ENCODE peak calls at places on chromosomes 16 and 17, in seven cellular contexts. X, J, N, D, G, E and P are unnamed samples.

GRCh38 chr17:72725432-72726068 is 366.9 kb downstream of the SLC39A11 start:
- DNase-seq in X (peak), J (no peak), N (peak), D (peak), G (peak), E (no peak), P (peak)

GRCh38 chr17:73628642-73629552 is 15.3 kb downstream of the SDK2 start:
- DNase-seq in X (no peak), J (no peak), N (no peak), D (no peak), G (no peak), E (no peak), P (peak)

GRCh38 chr16:49499018-49499785 is 125.6 kb downstream of the C16orf78 start:
- DNase-seq in X (no peak), J (no peak), N (no peak), D (no peak), G (no peak), E (peak), P (no peak)

GRCh38 chr17:70099884-70100283 is 24.9 kb downstream of the KCNJ16 start:
- DNase-seq in X (no peak), J (no peak), N (no peak), D (no peak), G (no peak), E (no peak), P (no peak)

GRCh38 chr16:5502467-5502869 is 404.9 kb upstream of the EEF2KMT start:
- DNase-seq in X (no peak), J (no peak), N (peak), D (no peak), G (no peak), E (no peak), P (no peak)

GRCh38 chr16:67163903-67164558 is 514 bp upstream of the HSF4 start:
- DNase-seq in X (no peak), J (no peak), N (no peak), D (no peak), G (peak), E (no peak), P (no peak)

GRCh38 chr16:10946308-10946707 is 1.9 kb downstream of the CLEC16A start:
- DNase-seq in X (no peak), J (no peak), N (no peak), D (peak), G (no peak), E (no peak), P (peak)

GRCh38 chr16:67936876-67937605 is 391 bp upstream of the PSMB10 start:
- DNase-seq in X (peak), J (no peak), N (peak), D (no peak), G (no peak), E (peak), P (no peak)

GRCh38 chr16:18950469-18951185 is 24.4 kb upstream of the SMG1 start:
- DNase-seq in X (no peak), J (no peak), N (no peak), D (no peak), G (no peak), E (no peak), P (no peak)

GRCh38 chr17:27882162-27882840 is 10.9 kb downstream of the LYRM9 start:
- DNase-seq in X (no peak), J (no peak), N (no peak), D (no peak), G (no peak), E (no peak), P (no peak)

GRCh38 chr17:37605813-37606505 is 3.3 kb downstream of the SYNRG start:
- DNase-seq in X (peak), J (no peak), N (peak), D (no peak), G (peak), E (no peak), P (no peak)

GRCh38 chr17:44967907-44968224 is 237 bp downstream of the C1QL1 start:
- DNase-seq in X (no peak), J (no peak), N (no peak), D (no peak), G (no peak), E (no peak), P (no peak)
- H3K4me3 ChIP-seq in X (no peak), J (peak), N (no peak), D (no peak), G (peak), E (peak), P (no peak)

DNA sequence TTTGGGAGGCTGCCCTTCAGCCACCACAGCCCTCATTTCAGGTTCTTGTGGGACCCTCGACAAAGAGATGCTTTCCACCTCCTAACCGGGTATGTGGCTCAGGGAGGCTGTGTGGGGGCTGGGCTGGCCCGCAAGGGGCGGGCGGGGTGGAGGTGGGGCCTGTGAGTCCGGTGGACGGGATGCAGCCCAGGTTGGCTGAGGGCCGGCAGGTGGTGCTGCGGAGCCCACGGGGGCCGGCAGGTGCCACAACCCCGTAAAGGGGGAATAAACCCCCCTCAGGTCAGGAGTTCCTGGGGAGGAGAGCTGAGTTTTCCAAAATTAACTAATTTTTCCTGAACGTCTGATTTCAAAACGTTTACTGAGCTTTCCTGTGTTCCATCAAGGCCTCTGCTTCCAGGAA is 4.9 kb upstream of the CIAO3 start:
- DNase-seq in X (peak), J (no peak), N (no peak), D (no peak), G (no peak), E (no peak), P (peak)
- TF ChIP-seq CTCF in X (peak), J (no peak), N (peak), D (peak), G (no peak), E (peak), P (peak)

GRCh38 chr17:59149841-59150511 is 5.0 kb downstream of the SKA2 start:
- DNase-seq in X (no peak), J (no peak), N (peak), D (no peak), G (no peak), E (no peak), P (peak)

GRCh38 chr17:59151591-59151990 is 3.4 kb downstream of the SKA2 start:
- DNase-seq in X (no peak), J (no peak), N (no peak), D (peak), G (no peak), E (no peak), P (no peak)

GRCh38 chr17:59149051-59149450 is 5.9 kb downstream of the SKA2 start:
- DNase-seq in X (no peak), J (no peak), N (no peak), D (peak), G (no peak), E (no peak), P (peak)

GRCh38 chr17:59152925-59153324 is 2.1 kb downstream of the SKA2 start:
- DNase-seq in X (no peak), J (no peak), N (no peak), D (no peak), G (no peak), E (no peak), P (no peak)

DNA sequence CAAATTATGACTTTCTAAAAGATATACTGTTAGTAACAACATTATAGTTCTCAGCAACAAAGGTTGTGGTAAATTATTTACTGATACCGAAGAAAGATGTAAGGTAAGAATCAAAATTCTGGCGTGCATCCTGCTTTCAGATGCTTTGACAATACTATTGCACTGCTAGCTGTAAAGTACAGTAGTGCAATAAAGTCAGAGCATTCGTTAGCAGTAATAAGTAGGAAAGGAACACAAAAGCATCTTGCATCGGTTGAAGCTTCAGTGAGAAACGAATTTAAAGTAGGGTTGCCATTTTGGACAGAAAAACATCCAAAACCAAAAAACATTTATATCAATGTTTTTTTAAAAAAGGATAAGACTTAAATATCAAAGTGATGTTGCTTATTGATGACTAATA is 4.0 kb downstream of the SKA2 start:
- DNase-seq in X (no peak), J (no peak), N (no peak), D (peak), G (no peak), E (no peak), P (no peak)
- H3K4me3 ChIP-seq in X (no peak), J (no peak), N (no peak), D (no peak), G (no peak), E (no peak), P (no peak)

DNA sequence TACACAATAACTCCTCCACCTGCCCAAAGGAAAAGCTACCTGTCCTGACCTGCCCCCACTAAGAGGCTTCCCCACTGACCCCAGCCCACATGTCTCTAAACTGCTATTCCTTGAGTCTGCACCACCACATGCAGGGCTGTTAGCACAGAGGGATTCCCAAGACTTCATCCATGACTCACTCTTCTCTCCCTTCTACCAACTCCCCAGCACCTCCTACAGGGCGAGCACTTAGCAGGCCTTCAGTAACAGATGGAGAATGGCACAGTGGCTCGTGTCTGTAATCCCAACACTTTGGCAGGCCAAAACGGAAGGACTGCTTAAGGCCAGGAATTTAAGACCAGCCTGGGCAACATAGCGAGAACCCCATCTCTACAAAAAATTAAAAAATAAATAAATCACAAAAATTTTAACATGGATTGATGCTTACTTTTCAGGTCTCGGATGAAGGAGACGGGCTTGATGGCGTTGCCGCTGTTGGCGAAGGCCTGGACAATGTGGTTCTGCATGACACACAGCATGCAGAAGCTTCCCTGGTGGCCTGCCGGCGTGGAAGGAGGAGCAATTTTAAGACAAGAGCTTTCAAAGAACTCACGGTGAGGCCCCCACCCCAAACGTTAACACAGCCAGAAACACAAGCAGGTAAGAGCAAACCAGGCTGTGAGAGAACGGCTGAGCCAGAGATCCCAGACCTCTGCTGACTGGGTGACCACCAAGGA is 12.0 kb downstream of the USP36 start:
- DNase-seq in X (no peak), J (no peak), N (no peak), D (peak), G (no peak), E (no peak), P (peak)
- TF ChIP-seq CTCF in X (peak), J (no peak), N (no peak), D (peak), G (no peak), E (peak), P (peak)

DNA sequence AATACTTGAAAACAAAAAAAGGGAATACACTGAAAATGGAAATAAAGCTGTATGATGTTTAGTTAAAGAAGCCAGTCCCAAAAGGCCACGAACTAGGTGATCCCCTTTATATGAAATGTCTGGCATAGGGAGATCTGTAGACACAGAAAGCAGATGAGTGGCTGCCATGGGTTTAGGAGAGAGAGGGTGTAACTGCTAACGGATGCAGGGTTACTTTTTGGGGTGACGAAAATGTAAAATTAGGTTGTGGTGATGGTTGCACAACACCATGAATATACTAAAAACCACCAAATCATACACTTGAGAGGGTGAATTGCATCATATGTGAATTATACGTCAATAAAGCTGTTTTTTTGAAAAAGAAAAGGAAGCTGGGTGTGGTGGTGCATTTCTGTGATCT is 99.6 kb downstream of the ADCY9 start:
- DNase-seq in X (no peak), J (no peak), N (no peak), D (peak), G (no peak), E (no peak), P (no peak)
- H3K4me3 ChIP-seq in X (no peak), J (no peak), N (no peak), D (no peak), G (no peak), E (no peak), P (no peak)

GRCh38 chr16:24093049-24093448 is 163.1 kb upstream of the CACNG3 start:
- DNase-seq in X (no peak), J (no peak), N (no peak), D (no peak), G (no peak), E (no peak), P (no peak)

GRCh38 chr16:24088011-24088410 is 168.1 kb upstream of the CACNG3 start:
- DNase-seq in X (no peak), J (no peak), N (no peak), D (no peak), G (no peak), E (no peak), P (no peak)

GRCh38 chr16:24094660-24095059 is 161.5 kb upstream of the CACNG3 start:
- DNase-seq in X (no peak), J (no peak), N (no peak), D (no peak), G (no peak), E (no peak), P (no peak)

GRCh38 chr16:24088767-24089166 is 167.4 kb upstream of the CACNG3 start:
- DNase-seq in X (no peak), J (no peak), N (no peak), D (no peak), G (no peak), E (no peak), P (peak)

DNA sequence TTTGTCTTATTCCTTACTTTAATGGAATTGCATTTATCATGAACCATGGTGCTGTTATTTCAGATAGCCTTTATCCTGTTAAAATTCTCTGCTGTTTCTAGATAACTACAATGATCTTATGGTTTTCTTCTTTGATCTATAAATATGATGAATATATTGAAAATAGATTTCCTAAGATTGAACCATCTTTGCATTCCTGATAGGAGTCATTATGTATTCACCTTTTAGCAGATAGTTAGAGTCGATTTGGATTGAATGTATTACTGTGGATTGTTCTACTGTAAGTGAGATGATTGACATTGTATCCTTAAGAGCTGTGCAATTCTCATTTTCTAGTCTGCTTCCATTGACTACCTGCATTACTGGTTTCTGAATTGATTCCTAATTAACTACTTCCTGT is 165.0 kb upstream of the CACNG3 start:
- DNase-seq in X (no peak), J (no peak), N (no peak), D (no peak), G (no peak), E (no peak), P (no peak)
- TF ChIP-seq CTCF in X (no peak), J (no peak), N (no peak), D (no peak), G (no peak), E (no peak), P (no peak)

GRCh38 chr17:7883781-7884386 is 4.7 kb upstream of the CHD3 start:
- DNase-seq in X (no peak), J (no peak), N (peak), D (peak), G (no peak), E (no peak), P (no peak)
- H3K4me3 ChIP-seq in X (no peak), J (peak), N (peak), D (peak), G (peak), E (peak), P (peak)

DNA sequence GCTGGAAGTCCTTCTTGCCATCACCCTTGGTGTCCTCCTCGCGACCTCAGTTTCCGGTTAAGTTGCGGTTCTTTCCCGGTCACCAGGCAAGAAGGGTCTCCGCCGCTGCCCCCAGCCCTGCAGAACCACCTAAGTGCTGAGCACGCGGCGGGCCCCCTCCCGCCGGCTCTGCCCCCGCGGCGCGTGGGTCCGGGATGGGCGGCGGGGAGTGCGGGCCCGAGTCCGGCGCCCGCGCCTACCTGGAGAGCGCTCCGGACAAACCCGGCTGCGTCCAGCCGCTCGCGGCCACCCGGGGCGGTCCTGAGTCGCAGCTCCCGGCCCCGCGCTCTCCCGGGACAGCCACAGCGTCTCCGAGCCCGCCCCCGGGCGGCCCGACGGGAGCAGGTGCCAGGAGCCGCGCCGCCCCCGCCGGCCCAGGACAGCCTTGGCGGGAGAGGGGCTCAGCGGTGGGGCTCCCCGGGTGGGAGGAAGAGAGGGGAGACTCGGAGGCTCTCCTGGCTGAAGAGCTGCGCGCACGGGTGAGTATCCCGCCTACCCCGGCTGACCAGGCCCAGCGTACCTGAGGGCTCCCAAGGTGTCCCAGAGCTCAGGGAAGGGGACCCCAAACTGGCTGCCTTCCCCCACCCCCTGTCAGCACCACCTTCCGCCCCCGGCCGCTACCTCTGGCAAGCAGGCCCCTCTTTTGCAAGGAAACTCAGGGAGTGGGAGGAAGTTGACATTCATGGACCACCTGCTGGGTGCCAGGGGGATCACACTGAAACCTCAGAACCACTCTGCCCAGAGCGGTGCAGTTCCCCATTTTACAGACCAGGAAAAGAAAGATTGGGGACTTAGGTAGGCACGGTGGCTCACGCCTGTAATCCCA is 22.2 kb upstream of the C17orf113 start:
- DNase-seq in X (no peak), J (no peak), N (no peak), D (no peak), G (no peak), E (no peak), P (no peak)
- TF ChIP-seq CTCF in X (no peak), J (no peak), N (no peak), D (no peak), G (no peak), E (no peak), P (no peak)